ENCODE peak calls at places on chromosomes 16 and 17, in six cellular contexts. N, O, K, I, R and Y are unnamed samples.
A peak's percentile ranks its signal among the peaks of the same experiment; 100 is the strongest.

GRCh38 chr17:7706631-7707354 is 1.8 kb downstream of the EFNB3 start:
- DNase-seq in I (no peak), N (no peak), R (no peak), O (no peak), K (no peak), Y (no peak)

GRCh38 chr17:61157246-61157887 is 242.3 kb upstream of the TBX2 start:
- DNase-seq in I (no peak), K (peak; percentile 67), O (no peak), R (peak; percentile 49), N (peak; percentile 68), Y (no peak)

GRCh38 chr17:77783991-77784820 is 174.3 kb upstream of the TNRC6C start:
- DNase-seq in R (no peak), K (no peak), O (peak; percentile 70), I (no peak), N (no peak), Y (no peak)

GRCh38 chr16:1167276-1168107 is 14.6 kb downstream of the CACNA1H start:
- DNase-seq in K (no peak), I (no peak), N (peak; percentile 78), R (no peak), O (no peak), Y (no peak)

GRCh38 chr17:17567631-17568030 is 23.9 kb downstream of the PEMT start:
- DNase-seq in R (no peak), K (no peak), I (peak; percentile 92), O (no peak), N (peak; percentile 92), Y (no peak)

GRCh38 chr16:8251727-8252126 is 338.6 kb downstream of the TMEM114 start:
- DNase-seq in I (no peak), N (no peak), K (no peak), R (no peak), O (no peak), Y (no peak)

GRCh38 chr17:12024332-12024731 is 3.7 kb downstream of the MAP2K4 start:
- DNase-seq in N (no peak), I (no peak), K (peak; percentile 77), O (no peak), R (no peak), Y (no peak)

GRCh38 chr16:10126686-10127085 is 55.5 kb downstream of the GRIN2A start:
- DNase-seq in O (no peak), R (peak; percentile 59), K (no peak), N (no peak), I (no peak), Y (no peak)

GRCh38 chr17:61397086-61397842 is 2.4 kb upstream of the TBX2 start:
- DNase-seq in R (no peak), O (no peak), I (no peak), K (no peak), N (no peak), Y (no peak)

GRCh38 chr17:52604105-52604504 is 445.6 kb upstream of the CA10 start:
- DNase-seq in O (no peak), I (no peak), N (no peak), K (no peak), R (no peak), Y (no peak)

GRCh38 chr16:4415538-4416199 is 727 bp downstream of the CORO7 start:
- DNase-seq in K (no peak), N (peak; percentile 78), I (peak; percentile 19), O (peak; percentile 71), R (no peak), Y (peak; percentile 75)

GRCh38 chr17:36496018-36496789 is 9.7 kb downstream of the ZNHIT3 start:
- DNase-seq in N (no peak), I (no peak), O (no peak), K (no peak), R (peak; percentile 16), Y (no peak)

GRCh38 chr17:10021239-10021638 is 116.2 kb upstream of the RCVRN start:
- DNase-seq in O (no peak), N (peak; percentile 64), R (no peak), I (no peak), K (no peak), Y (no peak)

GRCh38 chr17:72906306-72906705 is 186.2 kb downstream of the SLC39A11 start:
- DNase-seq in R (no peak), O (no peak), I (no peak), N (no peak), K (no peak), Y (no peak)

GRCh38 chr17:19728114-19728495 is 11.7 kb upstream of the SLC47A2 start:
- DNase-seq in O (no peak), R (peak; percentile 16), K (peak; percentile 69), I (peak; percentile 88), N (peak; percentile 95), Y (peak; percentile 80)

GRCh38 chr17:29140051-29140582 is 40.1 kb downstream of the MYO18A start:
- DNase-seq in R (peak; percentile 63), N (peak; percentile 94), I (peak; percentile 55), K (no peak), O (peak; percentile 86), Y (peak; percentile 85)

GRCh38 chr16:48542020-48542473 is 67.9 kb downstream of the N4BP1 start:
- DNase-seq in R (peak; percentile 37), I (peak; percentile 42), N (peak; percentile 84), O (no peak), K (peak; percentile 66), Y (peak; percentile 57)

GRCh38 chr16:81429045-81429521 is 15.5 kb upstream of the CMIP start:
- DNase-seq in N (peak; percentile 84), K (peak; percentile 72), O (no peak), I (no peak), R (peak; percentile 53), Y (no peak)

GRCh38 chr17:9912146-9913099 is 7.4 kb upstream of the RCVRN start:
- DNase-seq in I (no peak), K (no peak), O (no peak), N (no peak), R (no peak), Y (no peak)

GRCh38 chr17:76051071-76051467 is 21.2 kb downstream of the SRP68 start:
- DNase-seq in K (no peak), R (peak; percentile 30), N (no peak), O (no peak), I (no peak), Y (peak; percentile 41)

GRCh38 chr17:54992797-54993639 is 24.5 kb downstream of the STXBP4 start:
- DNase-seq in R (no peak), O (no peak), K (peak; percentile 71), I (peak; percentile 23), N (no peak), Y (no peak)

GRCh38 chr17:27533874-27534815 is 77.9 kb downstream of the KSR1 start:
- DNase-seq in K (peak; percentile 78), N (no peak), R (peak; percentile 92), O (no peak), I (no peak), Y (no peak)

GRCh38 chr16:48366165-48367093 is 18.8 kb downstream of the SIAH1 start:
- DNase-seq in K (peak; percentile 88), N (peak; percentile 74), O (peak; percentile 35), I (peak; percentile 51), R (peak; percentile 73), Y (peak; percentile 65)

GRCh38 chr17:50101346-50102163 is 6.4 kb downstream of the PDK2 start:
- DNase-seq in N (no peak), R (no peak), K (no peak), O (no peak), I (no peak), Y (peak; percentile 89)

GRCh38 chr17:50099003-50099402 is 3.9 kb downstream of the PDK2 start:
- DNase-seq in I (no peak), O (no peak), N (no peak), R (no peak), K (no peak), Y (no peak)

GRCh38 chr17:50100921-50101345 is 5.8 kb downstream of the PDK2 start:
- DNase-seq in I (no peak), R (no peak), K (no peak), O (no peak), N (no peak), Y (no peak)

GRCh38 chr17:50102164-50102991 is 7.2 kb downstream of the PDK2 start:
- DNase-seq in K (no peak), N (peak; percentile 88), I (no peak), R (no peak), O (no peak), Y (peak; percentile 96)

GRCh38 chr17:50100480-50100883 is 5.3 kb downstream of the PDK2 start:
- DNase-seq in O (no peak), R (no peak), I (no peak), K (no peak), N (no peak), Y (peak; percentile 70)
- H3K4me3 ChIP-seq in O (no peak overlapping the region), R (no peak overlapping the region), I (no peak overlapping the region), K (no peak overlapping the region), N (no peak overlapping the region), Y (no peak overlapping the region)

GRCh38 chr16:71626018-71626857 is at the start of gene MARVELD3:
- DNase-seq in I (peak; percentile 94), O (peak; percentile 20), K (no peak), R (no peak), N (no peak), Y (peak; percentile 93)
- H3K27ac ChIP-seq in I (peak within 1 kb of the TSS; percentile 79), O (no peak within 1 kb of the TSS), K (peak within 1 kb of the TSS; percentile 80), R (no peak within 1 kb of the TSS), N (no peak within 1 kb of the TSS), Y (peak within 1 kb of the TSS; percentile 83)

DNA sequence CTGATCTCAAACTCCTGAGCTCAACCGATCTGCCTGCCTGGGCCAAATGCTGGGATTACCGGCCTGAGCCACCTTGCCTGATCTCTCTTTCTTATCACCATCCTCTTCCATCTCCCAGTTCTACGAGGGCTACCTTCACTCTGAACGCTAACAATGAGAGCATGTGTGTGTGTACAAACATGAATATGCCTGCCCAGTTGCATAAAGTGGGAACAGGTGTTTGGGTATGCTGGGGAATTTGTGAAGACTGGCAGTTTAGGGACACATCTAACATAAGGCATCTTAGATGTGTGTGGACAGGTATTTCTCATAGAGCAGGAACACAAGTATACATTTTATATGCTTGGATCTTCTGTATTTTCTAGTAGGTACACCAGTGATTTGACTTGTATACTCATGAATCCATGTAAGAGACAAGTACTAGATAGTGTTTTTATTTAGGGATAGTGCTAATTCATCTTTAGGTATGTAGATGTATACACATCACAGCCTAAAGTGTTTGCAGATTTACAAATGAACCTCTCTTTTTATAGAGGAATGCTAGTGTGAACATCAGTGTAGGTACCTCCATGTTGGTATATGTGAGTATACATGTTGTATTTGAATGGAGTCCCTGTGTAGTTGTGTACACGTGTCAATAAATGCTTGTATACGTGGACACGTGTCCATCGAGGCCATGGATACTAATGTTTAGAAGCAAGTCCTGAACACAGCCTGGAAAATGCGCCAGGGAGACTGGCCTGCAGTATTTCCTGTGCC is 1.2 kb upstream of the DLX4 start:
- DNase-seq in I (no peak), N (no peak), R (no peak), O (no peak), K (no peak), Y (no peak)
- H3K4me3 ChIP-seq in I (peak overlapping the region; percentile 33), N (no peak overlapping the region), R (no peak overlapping the region), O (peak overlapping the region; percentile 76), K (peak overlapping the region; percentile 69), Y (peak overlapping the region; percentile 50)

DNA sequence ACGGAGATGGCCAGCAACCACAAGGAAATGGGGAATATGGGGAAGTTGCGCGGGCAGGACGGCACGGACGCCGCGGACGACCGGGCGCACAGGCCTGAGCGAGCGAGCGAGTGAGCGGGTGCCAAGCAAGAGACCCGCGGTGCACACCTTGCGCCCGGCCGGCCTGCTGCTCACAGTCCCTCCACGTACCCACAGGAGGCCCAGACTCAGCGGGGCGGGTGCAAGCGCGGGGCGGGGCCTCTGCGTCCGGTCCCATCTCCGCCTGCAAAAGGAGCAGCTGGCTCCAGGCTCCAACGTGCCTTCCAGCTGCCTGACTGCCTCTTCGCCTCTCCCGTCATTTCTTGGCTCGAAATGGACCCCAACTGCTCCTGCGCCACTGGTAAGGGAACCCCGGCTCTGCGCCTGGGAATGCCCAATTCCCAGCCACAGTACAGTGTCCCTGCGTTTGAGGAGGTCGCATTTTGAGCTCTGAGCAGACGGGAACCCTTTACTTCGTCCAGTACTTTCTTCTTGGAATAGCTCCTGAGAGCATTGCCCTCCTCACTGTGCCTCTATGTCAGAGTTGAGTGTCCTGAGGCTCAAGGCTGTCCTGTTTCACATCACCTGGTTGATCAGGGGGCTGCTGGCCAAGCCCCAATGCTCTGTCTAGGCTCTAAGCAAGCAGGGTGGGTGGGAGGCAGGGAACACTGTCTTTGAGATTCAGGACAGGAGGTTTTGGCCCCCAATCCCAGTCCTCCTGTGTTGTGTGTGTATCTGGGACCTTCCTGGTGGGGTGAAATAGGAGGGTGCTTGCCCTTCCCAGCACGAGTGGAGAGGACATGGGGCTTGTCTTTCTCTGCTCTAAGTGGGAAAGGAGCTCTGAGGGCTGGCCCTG is 8.1 kb upstream of the MT1E start:
- DNase-seq in K (no peak), R (peak; percentile 52), N (peak; percentile 83), O (peak; percentile 59), I (peak; percentile 71), Y (peak; percentile 85)
- H3K27ac ChIP-seq in K (peak overlapping the region; percentile 11), R (no peak overlapping the region), N (peak overlapping the region; percentile 17), O (no peak overlapping the region), I (peak overlapping the region; percentile 34), Y (no peak overlapping the region)